ENCODE peak calls at places on chromosomes 2 and 18, in four cellular contexts. X, Q, V and C are unnamed samples.

GRCh38 chr2:97951155-97951670 is 44.5 kb downstream of the TMEM131 start:
- DNase-seq in Q (no peak), X (no peak), V (no peak), C (peak)

GRCh38 chr2:75896779-75897366 is 186.2 kb upstream of the GCFC2 start:
- DNase-seq in V (no peak), Q (peak), X (peak), C (no peak)

GRCh38 chr2:120702061-120702460 is 33.6 kb upstream of the GLI2 start:
- DNase-seq in X (no peak), V (no peak), Q (no peak), C (no peak)

GRCh38 chr2:239253705-239254104 is 147.1 kb downstream of the HDAC4 start:
- DNase-seq in V (no peak), Q (no peak), X (no peak), C (no peak)

GRCh38 chr2:139271879-139272278 is 491.7 kb upstream of the NXPH2 start:
- DNase-seq in V (no peak), Q (no peak), X (no peak), C (no peak)

GRCh38 chr2:152518656-152519580 is 183.9 kb downstream of the FMNL2 start:
- DNase-seq in X (no peak), V (no peak), Q (no peak), C (no peak)

GRCh38 chr18:30927517-30928075 is 114.9 kb downstream of the DSC3 start:
- DNase-seq in X (no peak), V (no peak), Q (no peak), C (no peak)

GRCh38 chr2:197777823-197778407 is 7.2 kb downstream of the BOLL start:
- DNase-seq in Q (peak), V (peak), X (peak), C (peak)

GRCh38 chr2:198717451-198717850 is 740.3 kb downstream of the SATB2 start:
- DNase-seq in V (no peak), Q (no peak), X (no peak), C (no peak)

GRCh38 chr2:67938053-67938452 is 124.8 kb downstream of the C1D start:
- DNase-seq in X (no peak), Q (no peak), V (no peak), C (no peak)

GRCh38 chr18:46622451-46622850 is 34.6 kb downstream of the LOXHD1 start:
- DNase-seq in V (no peak), X (no peak), Q (no peak), C (no peak)

DNA sequence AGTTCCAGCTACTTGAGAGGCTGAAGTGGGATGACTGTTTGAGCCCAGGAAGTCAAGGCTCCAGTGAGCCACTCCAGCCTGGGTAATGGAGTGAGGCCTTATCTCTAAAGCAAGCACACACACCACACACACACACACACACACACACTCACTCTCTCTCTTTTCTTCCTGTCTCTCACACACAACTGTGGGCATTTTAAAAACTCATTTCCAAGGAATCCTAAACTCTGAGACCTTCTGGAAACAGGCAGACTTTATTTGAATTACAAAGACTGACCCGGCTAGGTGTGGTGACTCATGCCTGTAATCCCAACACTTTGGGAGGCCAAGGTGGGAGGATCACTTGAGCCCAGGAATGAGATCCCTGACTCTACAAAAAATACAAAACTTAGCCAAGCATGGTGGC is 21.3 kb downstream of the WDSUB1 start:
- DNase-seq in V (no peak), X (peak), Q (peak), C (peak)
- H3K27ac ChIP-seq in V (no peak), X (no peak), Q (no peak), C (no peak)

DNA sequence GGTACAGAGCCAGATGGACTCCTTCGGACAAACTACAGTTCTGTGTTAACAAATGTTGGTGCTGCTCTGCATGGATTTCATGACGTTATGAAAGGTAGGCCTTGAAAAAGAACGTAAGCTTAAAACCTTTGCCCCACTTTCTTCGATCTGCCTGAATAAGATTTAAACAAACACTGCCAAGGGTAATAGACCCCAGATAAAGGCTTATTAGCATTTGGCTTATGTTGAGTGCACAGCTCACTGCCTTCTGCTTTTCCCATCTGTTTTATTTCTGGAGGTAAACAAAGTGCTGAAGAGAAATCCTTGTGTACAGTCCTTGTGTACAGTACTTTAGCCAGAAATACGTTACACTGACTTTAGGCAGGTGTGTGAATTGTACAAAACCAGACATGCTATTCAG is 50.0 kb upstream of the STON1 start:
- DNase-seq in V (no peak), X (no peak), Q (no peak), C (no peak)
- TF ChIP-seq SMC3 in V (no peak), X (no peak), Q (no peak), C (no peak)

GRCh38 chr2:26243643-26244478 is 571 bp downstream of the HADHA start:
- DNase-seq in V (no peak), X (peak), Q (no peak), C (peak)

GRCh38 chr2:26244479-26245230 is at the start of the genes HADHA and HADHB:
- DNase-seq in X (peak), Q (peak), V (peak), C (peak)

GRCh38 chr2:26245231-26245732 is 543 bp downstream of the HADHB start:
- DNase-seq in X (no peak), Q (peak), V (peak), C (peak)

GRCh38 chr2:26238301-26238958 is 6.0 kb downstream of the HADHA start:
- DNase-seq in V (no peak), X (no peak), Q (peak), C (peak)

GRCh38 chr2:26241928-26242436 is 2.5 kb downstream of the HADHA start:
- DNase-seq in Q (no peak), V (no peak), X (no peak), C (no peak)
- H3K27ac ChIP-seq in Q (no peak), V (no peak), X (no peak), C (no peak)

DNA sequence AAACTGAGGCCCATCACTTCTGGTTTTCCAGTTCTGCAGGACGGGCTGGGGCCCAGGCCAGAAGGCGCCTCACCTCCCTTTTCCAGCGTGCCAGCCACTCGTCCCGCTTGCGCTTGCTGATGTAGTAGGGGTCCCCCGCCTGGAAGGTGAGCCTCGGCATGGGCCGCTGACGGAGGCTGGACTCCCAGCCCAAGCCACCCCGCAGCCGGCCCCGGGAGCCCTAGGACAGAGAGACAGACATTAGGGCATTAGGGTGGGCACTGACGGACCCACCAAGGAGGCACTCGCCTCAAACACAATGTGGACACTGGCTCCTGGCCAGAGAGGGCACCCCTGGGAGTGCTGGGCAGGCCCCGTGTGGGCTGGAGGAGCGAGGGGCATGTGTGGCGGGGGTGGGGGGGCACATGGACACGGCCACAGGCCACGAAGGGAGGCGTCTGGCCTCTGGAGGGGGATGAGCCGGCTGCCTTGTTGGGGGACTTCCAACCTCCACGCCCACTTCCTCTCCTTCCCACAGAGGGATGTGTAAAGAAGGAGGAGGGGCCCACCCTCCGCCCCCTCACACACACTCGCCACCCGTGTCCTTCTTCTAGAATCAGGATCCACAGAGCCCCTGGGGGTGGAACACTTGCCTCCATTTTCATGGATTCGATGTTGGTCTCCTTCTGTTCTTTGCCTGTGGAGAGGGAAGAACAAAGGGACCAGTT is 66.7 kb downstream of the DNMT3A start:
- DNase-seq in Q (no peak), X (no peak), V (no peak), C (peak)
- TF ChIP-seq SMC3 in Q (no peak), X (no peak), V (no peak), C (no peak)

DNA sequence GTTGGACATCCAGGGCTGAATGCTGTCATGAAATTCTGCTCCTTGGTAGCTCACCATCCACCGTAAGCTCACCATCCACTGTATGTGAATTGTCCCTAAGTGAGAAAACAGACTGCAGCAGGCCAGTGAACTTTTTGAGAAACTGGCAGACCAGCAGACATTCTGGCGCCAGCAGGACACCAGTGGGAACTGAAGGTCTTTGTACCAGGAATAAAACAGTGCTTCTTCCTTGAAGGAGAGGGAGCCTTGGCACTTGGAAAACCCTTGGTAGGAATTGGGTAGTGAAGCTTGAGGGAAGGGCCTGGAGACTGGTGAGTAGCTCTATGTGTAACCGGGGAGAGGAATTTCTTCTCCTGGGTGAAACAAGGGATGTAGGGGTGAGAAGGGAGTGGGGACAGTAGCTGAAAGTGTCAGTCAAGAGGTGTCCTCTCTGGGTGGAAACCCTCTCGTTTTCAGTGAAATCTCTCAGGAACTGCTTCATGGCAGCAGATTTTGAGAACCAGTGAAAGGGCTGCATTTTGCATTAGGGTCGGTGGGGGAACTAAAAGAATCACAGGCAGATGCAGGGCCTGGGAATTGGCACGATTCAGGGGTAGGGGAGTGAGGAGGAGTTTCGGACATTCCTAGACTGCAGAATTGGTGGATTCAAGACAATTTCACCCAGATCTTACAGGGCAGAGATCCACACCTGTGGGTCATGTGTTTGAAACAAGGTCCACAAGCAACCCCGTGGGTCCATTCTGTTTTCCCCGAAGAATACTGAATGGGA is 131.4 kb upstream of the DLX2 start:
- DNase-seq in Q (no peak), X (no peak), V (no peak), C (no peak)
- H3K27ac ChIP-seq in Q (no peak), X (no peak), V (no peak), C (no peak)

DNA sequence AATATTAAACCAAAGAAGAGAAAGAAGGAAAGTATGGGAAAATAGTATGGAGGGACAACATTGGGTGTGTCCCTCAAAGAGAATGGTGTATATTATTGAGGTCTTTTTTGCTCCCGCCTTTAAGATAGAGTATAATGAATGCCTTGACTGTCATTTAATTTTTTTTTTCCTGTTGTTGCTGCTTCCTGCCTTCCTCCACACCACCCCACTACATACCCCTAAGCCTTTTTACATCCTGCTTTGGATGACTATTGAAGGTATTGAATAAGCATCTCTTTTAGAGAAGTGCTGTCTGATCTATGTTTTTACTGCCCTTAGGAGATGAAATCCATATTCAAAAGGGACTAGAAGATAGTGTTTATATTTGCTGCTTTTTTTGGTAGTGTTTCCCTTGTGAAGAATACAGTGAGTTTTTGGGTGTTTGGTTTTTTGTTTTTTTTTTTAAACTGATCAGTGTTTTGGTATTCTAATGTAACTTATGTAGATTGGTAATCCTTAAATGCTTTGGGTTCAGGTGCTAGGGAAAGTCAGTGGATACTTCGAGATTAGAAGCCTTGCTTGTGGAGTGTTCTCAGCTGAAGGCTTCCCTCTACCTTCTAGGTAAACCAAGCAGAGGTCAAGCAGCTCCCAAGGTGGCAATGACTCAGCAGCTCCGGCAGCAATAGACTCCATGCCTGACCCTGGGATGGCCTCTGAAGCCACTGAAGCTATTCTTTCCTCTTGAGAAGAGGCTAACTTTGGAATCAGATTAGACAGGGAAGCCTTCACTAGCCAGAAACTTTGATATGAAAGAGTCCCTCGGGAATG is 5.0 kb downstream of the FZD7 start:
- DNase-seq in X (peak), V (no peak), Q (no peak), C (peak)
- TF ChIP-seq SMC3 in X (no peak), V (no peak), Q (no peak), C (no peak)

GRCh38 chr18:79871481-79872091 is 73.8 kb downstream of the KCNG2 start:
- DNase-seq in X (no peak), Q (no peak), V (no peak), C (no peak)
- H3K27ac ChIP-seq in X (no peak), Q (no peak), V (no peak), C (no peak)